ENCODE peak calls at places on chromosomes 5 and 9, in six cellular contexts. P is HCEC 1CT, O is posterior cingulate gyrus, G is NCI-H460, I is psoas muscle, J is AG10803. N is an unnamed sample.

GRCh38 chr5:91641730-91642350 is 258.7 kb upstream of the ARRDC3 start:
- DNase-seq in P (peak; percentile 59), J (peak; percentile 34), I (no peak), G (peak; percentile 65), O (no peak), N (peak; percentile 63)

GRCh38 chr5:55160493-55161209 is 680 bp downstream of the GPX8 start:
- DNase-seq in J (peak; percentile 96), P (peak; percentile 96), O (no peak), I (peak; percentile 63), G (peak; percentile 79), N (peak; percentile 97)

GRCh38 chr9:136170291-136170901 is 34.5 kb downstream of the LHX3 start:
- DNase-seq in I (no peak), O (peak; percentile 87), J (no peak), P (no peak), G (peak; percentile 23), N (peak; percentile 17)

GRCh38 chr5:9691261-9691660 is 61.1 kb upstream of the TAS2R1 start:
- DNase-seq in O (no peak), G (no peak), P (no peak), J (peak; percentile 51), I (no peak), N (no peak)

GRCh38 chr5:180040287-180041214 is 31.0 kb downstream of the RNF130 start:
- DNase-seq in P (no peak), J (no peak), O (no peak), I (no peak), G (no peak), N (no peak)

GRCh38 chr5:88882321-88883038 is 504 bp downstream of the MEF2C start:
- DNase-seq in J (peak; percentile 4), I (no peak), O (no peak), G (no peak), P (peak; percentile 9), N (peak; percentile 12)

GRCh38 chr5:149221731-149222342 is 49.8 kb upstream of the AFAP1L1 start:
- DNase-seq in J (no peak), I (no peak), P (peak; percentile 37), G (no peak), O (no peak), N (peak; percentile 60)

GRCh38 chr9:80873861-80874260 is 815.5 kb downstream of the TLE1 start:
- DNase-seq in P (peak; percentile 82), J (peak; percentile 42), G (no peak), I (no peak), O (no peak), N (peak; percentile 55)

GRCh38 chr9:2849943-2850342 is 6.0 kb upstream of the PUM3 start:
- DNase-seq in J (no peak), O (no peak), P (no peak), I (no peak), G (no peak), N (no peak)

GRCh38 chr5:66909364-66909763 is 287.2 kb downstream of the CD180 start:
- DNase-seq in G (no peak), J (no peak), I (no peak), O (no peak), P (peak; percentile 46), N (no peak)

GRCh38 chr5:125700380-125700856 is 722.8 kb upstream of the GRAMD2B start:
- DNase-seq in J (peak; percentile 3), G (no peak), P (peak; percentile 66), I (no peak), O (no peak), N (peak; percentile 58)

GRCh38 chr9:2621678-2622360 is at the start of gene VLDLR:
- DNase-seq in I (peak; percentile 72), P (no peak), G (no peak), J (peak; percentile 37), O (peak; percentile 93), N (no peak)

GRCh38 chr5:151534345-151534744 is 56.8 kb downstream of the FAT2 start:
- DNase-seq in G (no peak), J (no peak), O (peak; percentile 33), P (no peak), I (no peak), N (no peak)

GRCh38 chr9:135227641-135228251 is 140.3 kb downstream of the OLFM1 start:
- DNase-seq in G (no peak), P (no peak), O (peak; percentile 68), J (no peak), I (peak; percentile 20), N (no peak)

GRCh38 chr9:109779711-109780452 is at the start of gene PALM2AKAP2:
- DNase-seq in P (peak; percentile 75), J (peak; percentile 73), G (peak; percentile 63), O (peak; percentile 95), I (peak; percentile 74), N (peak; percentile 58)

GRCh38 chr5:56481147-56481997 is 248.2 kb upstream of the ANKRD55 start:
- DNase-seq in J (peak; percentile 24), P (peak; percentile 14), O (peak; percentile 82), G (no peak), I (peak; percentile 74), N (peak; percentile 69)

GRCh38 chr5:178108966-178109365 is 4.4 kb upstream of the N4BP3 start:
- DNase-seq in J (no peak), I (no peak), O (no peak), P (no peak), G (no peak), N (no peak)

GRCh38 chr9:111108946-111109345 is 70.7 kb upstream of the LPAR1 start:
- DNase-seq in O (no peak), P (peak; percentile 83), J (peak; percentile 99), G (no peak), I (no peak), N (peak; percentile 84)

GRCh38 chr5:14417792-14418765 is 163.5 kb upstream of the OTULINL start:
- DNase-seq in G (no peak), I (no peak), P (no peak), J (no peak), O (no peak), N (peak; percentile 67)

GRCh38 chr5:176447538-176447981 is 625 bp upstream of the FAF2 start:
- DNase-seq in G (peak; percentile 28), I (no peak), J (no peak), P (no peak), O (peak; percentile 94), N (no peak)

GRCh38 chr9:556199-556598 is 285.3 kb upstream of the DMRT1 start:
- DNase-seq in I (no peak), G (no peak), P (no peak), J (no peak), O (no peak), N (no peak)

GRCh38 chr5:145803617-145804016 is 31.5 kb downstream of the PRELID2 start:
- DNase-seq in I (no peak), J (no peak), G (no peak), P (no peak), O (no peak), N (no peak)

GRCh38 chr9:84136119-84136868 is 155.7 kb downstream of the RMI1 start:
- DNase-seq in J (peak; percentile 71), P (peak; percentile 57), I (no peak), G (no peak), O (no peak), N (peak; percentile 22)

GRCh38 chr9:5438301-5439162 is 807 bp upstream of the PLGRKT start:
- DNase-seq in O (peak; percentile 79), G (peak; percentile 47), I (no peak), J (peak; percentile 78), P (peak; percentile 7), N (peak; percentile 66)

GRCh38 chr5:147576646-147577535 is 67.0 kb upstream of the DPYSL3 start:
- DNase-seq in G (peak; percentile 43), J (peak; percentile 26), P (peak; percentile 50), I (peak; percentile 78), O (peak; percentile 93), N (peak; percentile 41)

GRCh38 chr5:66540078-66540477 is 56.1 kb upstream of the MAST4 start:
- DNase-seq in O (no peak), P (no peak), J (no peak), G (no peak), I (no peak), N (no peak)

GRCh38 chr5:60945760-60946253 is 802 bp downstream of the NDUFAF2 start:
- DNase-seq in G (no peak), J (peak; percentile 56), I (peak; percentile 51), P (peak; percentile 55), O (peak; percentile 87), N (peak; percentile 70)

GRCh38 chr5:171542504-171543150 is 123.2 kb downstream of the FGF18 start:
- DNase-seq in I (no peak), O (no peak), G (no peak), P (no peak), J (no peak), N (no peak)

GRCh38 chr5:76813982-76814562 is 4.8 kb upstream of the F2RL1 start:
- DNase-seq in G (no peak), I (no peak), O (no peak), P (peak; percentile 86), J (peak; percentile 72), N (peak; percentile 92)

GRCh38 chr5:151079838-151080619 is 805 bp downstream of the TNIP1 start:
- DNase-seq in G (peak; percentile 41), J (peak; percentile 39), P (peak; percentile 78), I (no peak), O (no peak), N (peak; percentile 30)

GRCh38 chr5:90153031-90153430 is 256.5 kb downstream of the CETN3 start:
- DNase-seq in G (no peak), J (no peak), I (no peak), P (no peak), O (no peak), N (no peak)

GRCh38 chr5:144196612-144197011 is 25.9 kb downstream of the KCTD16 start:
- DNase-seq in I (no peak), P (no peak), O (no peak), J (no peak), G (no peak), N (no peak)

GRCh38 chr5:40569549-40570270 is 110.0 kb upstream of the PTGER4 start:
- DNase-seq in J (peak; percentile 28), P (peak; percentile 39), I (no peak), G (no peak), O (no peak), N (peak; percentile 30)

GRCh38 chr5:180104131-180104530 is 32.6 kb upstream of the RNF130 start:
- DNase-seq in P (no peak), I (no peak), J (no peak), O (peak; percentile 33), G (no peak), N (no peak)

GRCh38 chr9:89699646-89700045 is 94.8 kb downstream of the GADD45G start:
- DNase-seq in I (no peak), G (no peak), P (no peak), J (no peak), O (peak; percentile 59), N (no peak)

N was measured in fibroblast of villous mesenchyme.